ENCODE peak calls at places on chromosomes 16 and 17, in five cellular contexts. T is K562, F is transverse colon, K is H1, N is sigmoid colon. M is an unnamed sample.

GRCh38 chr16:81523387-81524115 is 78.9 kb downstream of the CMIP start:
- DNase-seq in T (no peak), F (no peak), K (no peak), N (no peak), M (peak)

GRCh38 chr16:86966781-86967180 is 350.4 kb downstream of the C16orf95 start:
- DNase-seq in T (no peak), F (no peak), K (no peak), N (no peak), M (peak)

GRCh38 chr16:81654346-81654745 is 124.7 kb upstream of the PLCG2 start:
- DNase-seq in T (no peak), F (no peak), K (no peak), N (no peak), M (peak)

GRCh38 chr17:2266045-2266864 is 37.3 kb downstream of the SMG6 start:
- DNase-seq in T (no peak), F (peak), K (no peak), N (no peak), M (peak)

GRCh38 chr17:78374631-78375274 is 3.7 kb upstream of the PGS1 start:
- DNase-seq in T (no peak), F (no peak), K (peak), N (no peak), M (no peak)

GRCh38 chr16:7597677-7598076 is 265.0 kb downstream of the RBFOX1 start:
- DNase-seq in T (no peak), F (no peak), K (no peak), N (no peak), M (no peak)

GRCh38 chr17:7250655-7251329 is 742 bp downstream of the CTDNEP1 start:
- DNase-seq in T (no peak), F (peak), K (no peak), N (no peak), M (no peak)

GRCh38 chr16:88436796-88437195 is 16.3 kb upstream of the ZFPM1 start:
- DNase-seq in T (no peak), F (no peak), K (no peak), N (no peak), M (no peak)

GRCh38 chr17:48055531-48056245 is 7.5 kb downstream of the NFE2L1 start:
- DNase-seq in T (no peak), F (no peak), K (peak), N (no peak), M (peak)

GRCh38 chr17:3796110-3796821 is 4.7 kb downstream of the ITGAE start:
- DNase-seq in T (no peak), F (peak), K (no peak), N (no peak), M (peak)

GRCh38 chr16:67438098-67438791 is 7.3 kb downstream of the HSD11B2 start:
- DNase-seq in T (no peak), F (no peak), K (no peak), N (no peak), M (no peak)

GRCh38 chr17:50129946-50130777 is at the start of gene SAMD14:
- DNase-seq in T (peak), F (no peak), K (no peak), N (no peak), M (no peak)

GRCh38 chr16:60553316-60553801 is 1482.9 kb downstream of the CDH8 start:
- DNase-seq in T (no peak), F (no peak), K (no peak), N (no peak), M (no peak)

GRCh38 chr17:74389094-74389753 is 21.9 kb downstream of the GPR142 start:
- DNase-seq in T (no peak), F (no peak), K (no peak), N (no peak), M (no peak)

GRCh38 chr17:5226940-5227878 is 7.5 kb downstream of the SCIMP start:
- DNase-seq in T (no peak), F (no peak), K (no peak), N (no peak), M (peak)

GRCh38 chr16:23384878-23385277 is 68.1 kb downstream of the COG7 start:
- DNase-seq in T (no peak), F (no peak), K (no peak), N (no peak), M (no peak)

GRCh38 chr17:42675348-42675983 is 1.3 kb downstream of the PLEKHH3 start:
- DNase-seq in T (peak), F (peak), K (peak), N (no peak), M (no peak)

GRCh38 chr16:49663081-49664057 is 192.5 kb downstream of the ZNF423 start:
- DNase-seq in T (no peak), F (peak), K (no peak), N (no peak), M (no peak)

GRCh38 chr17:20313306-20313705 is 154.0 kb downstream of the LGALS9B start:
- DNase-seq in T (no peak), F (no peak), K (no peak), N (no peak), M (no peak)

GRCh38 chr17:79941088-79942010 is 94.3 kb downstream of the TBC1D16 start:
- DNase-seq in T (no peak), F (peak), K (no peak), N (peak), M (peak)

GRCh38 chr17:50205111-50205821 is 3.8 kb upstream of the COL1A1 start:
- DNase-seq in T (peak), F (peak), K (peak), N (peak), M (no peak)

GRCh38 chr16:79093554-79093967 is 507.0 kb downstream of the MAF start:
- DNase-seq in T (no peak), F (peak), K (no peak), N (no peak), M (peak)

GRCh38 chr16:46789075-46789474 is 40.9 kb upstream of the MYLK3 start:
- DNase-seq in T (no peak), F (no peak), K (no peak), N (no peak), M (no peak)

GRCh38 chr16:53545433-53545832 is 42.4 kb upstream of the AKTIP start:
- DNase-seq in T (no peak), F (no peak), K (no peak), N (no peak), M (peak)

GRCh38 chr17:7384489-7385081 is 3.7 kb downstream of the TNK1 start:
- DNase-seq in T (no peak), F (no peak), K (no peak), N (no peak), M (no peak)

DNA sequence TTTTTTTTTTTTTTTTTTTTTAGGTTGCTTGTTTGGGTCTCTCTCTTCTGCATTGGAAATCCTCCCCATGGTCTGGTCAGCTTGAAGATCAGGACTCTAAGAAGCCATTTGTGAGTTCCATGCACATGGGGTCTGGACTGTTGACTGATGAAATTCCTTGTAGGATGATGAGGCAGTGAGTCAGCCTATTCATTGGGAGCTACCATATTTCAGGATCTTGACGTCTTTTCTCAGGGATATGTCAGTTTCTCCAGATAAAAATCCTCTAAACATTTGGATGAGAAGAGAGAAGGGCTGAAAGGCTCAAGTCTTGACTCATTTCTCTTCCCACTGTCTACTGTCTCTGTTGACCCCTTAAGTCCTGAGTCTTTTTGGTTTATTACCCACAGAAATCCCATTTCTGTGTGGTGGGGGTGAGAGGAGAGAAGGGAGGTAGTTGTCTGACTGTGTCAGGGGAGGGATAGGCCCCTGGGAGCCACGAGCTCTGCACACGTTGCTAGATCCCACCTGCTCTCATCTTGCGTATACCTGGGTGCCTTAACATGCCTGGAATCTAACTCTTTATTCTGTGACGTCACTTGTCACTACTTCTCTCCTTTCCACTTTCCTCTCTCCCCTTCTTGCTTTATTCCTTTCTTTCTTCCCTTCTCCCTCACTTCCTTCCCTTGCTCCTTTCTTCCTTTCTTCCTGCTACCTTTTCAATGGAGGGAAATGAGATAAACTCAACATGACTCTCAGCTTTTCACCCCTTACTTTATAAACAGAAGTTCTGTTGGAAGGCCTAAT is 333.1 kb upstream of the XYLT1 start:
- DNase-seq in T (no peak), F (no peak), K (no peak), N (no peak), M (no peak)
- TF ChIP-seq POLR2AphosphoS5 in T (no peak), F (no peak), K (no peak), N (no peak), M (no peak)

GRCh38 chr16:70158261-70158939 is 15.2 kb upstream of the CLEC18C start:
- DNase-seq in T (peak), F (no peak), K (no peak), N (no peak), M (peak)

GRCh38 chr16:70157477-70158260 is 15.9 kb upstream of the CLEC18C start:
- DNase-seq in T (peak), F (no peak), K (no peak), N (no peak), M (peak)

GRCh38 chr16:70157105-70157476 is 16.5 kb upstream of the CLEC18C start:
- DNase-seq in T (peak), F (no peak), K (no peak), N (no peak), M (peak)

GRCh38 chr16:70159355-70160348 is 13.9 kb upstream of the CLEC18C start:
- DNase-seq in T (peak), F (no peak), K (no peak), N (no peak), M (peak)

GRCh38 chr16:70156207-70156978 is 17.2 kb upstream of the CLEC18C start:
- DNase-seq in T (peak), F (no peak), K (no peak), N (no peak), M (peak)
- H3K27ac ChIP-seq in T (no peak), F (no peak), K (no peak), N (no peak), M (no peak)

GRCh38 chr17:27896656-27897055 is 3.5 kb upstream of the LYRM9 start:
- DNase-seq in T (no peak), F (no peak), K (no peak), N (no peak), M (no peak)
- TF ChIP-seq POLR2A in T (no peak), F (no peak), K (no peak), N (no peak), M (no peak)

GRCh38 chr17:58084317-58084981 is 1.2 kb downstream of the DYNLL2 start:
- DNase-seq in T (peak), F (peak), K (peak), N (peak), M (peak)
- TF ChIP-seq POLR2AphosphoS5 in T (no peak), F (no peak), K (peak), N (no peak), M (no peak)

DNA sequence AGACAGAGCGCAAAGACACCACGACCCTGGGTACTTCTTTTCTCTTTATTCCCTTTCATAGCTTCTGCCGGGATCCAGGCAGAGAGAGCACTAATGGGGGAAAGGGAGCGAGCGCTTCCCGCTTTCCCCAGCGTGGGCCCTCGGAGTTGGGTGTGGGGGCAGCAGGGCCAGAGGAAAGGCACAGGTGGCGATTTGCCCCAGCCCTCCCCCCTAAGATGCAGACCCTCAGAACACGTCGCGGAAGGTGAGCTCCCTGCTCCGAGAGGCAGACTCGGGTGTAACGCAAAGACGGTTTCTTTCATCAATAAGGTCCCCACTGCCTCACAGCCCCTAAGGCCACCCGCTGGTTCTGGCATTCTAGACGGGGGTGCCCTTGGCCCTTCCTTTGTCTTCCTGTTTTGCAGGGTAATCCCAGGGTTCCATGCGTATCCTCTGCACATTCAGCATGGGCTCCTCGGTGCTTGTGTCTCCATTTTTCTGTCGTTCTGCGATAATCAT is 570 bp upstream of the NME3 start:
- DNase-seq in T (no peak), F (peak), K (no peak), N (no peak), M (no peak)
- H3K27ac ChIP-seq in T (peak), F (peak), K (peak), N (peak), M (peak)

DNA sequence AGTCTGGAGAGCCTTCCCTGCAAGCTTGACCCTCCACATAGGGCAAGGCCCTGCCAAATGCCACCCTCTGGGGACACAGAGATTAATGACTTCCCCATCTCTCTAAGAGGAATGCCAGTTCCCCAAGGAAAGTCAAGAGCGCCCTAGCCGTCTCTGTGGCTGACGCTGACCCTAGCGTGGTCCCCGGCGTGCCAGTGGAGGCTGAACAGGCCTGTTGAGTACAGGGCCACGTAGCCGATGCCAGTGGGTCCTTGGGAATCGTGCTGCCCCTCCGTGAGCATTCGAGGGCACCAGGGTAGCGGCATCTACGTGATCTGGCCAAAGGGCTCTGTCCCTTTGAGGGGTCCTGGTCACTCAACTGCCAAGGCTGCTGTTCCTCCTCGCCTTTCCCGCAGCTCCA is 17.2 kb downstream of the TMEM204 start:
- DNase-seq in T (no peak), F (no peak), K (no peak), N (no peak), M (no peak)
- TF ChIP-seq POLR2A in T (no peak), F (no peak), K (no peak), N (no peak), M (no peak)